ENCODE peak calls at places on chromosomes 13 and 19, in nine cellular contexts. Z is heart right ventricle, O is HepG2, L is endothelial cell of umbilical vein, A is H9, N is Peyer's patch, E is GM23248, X is OCI-LY7, U is iPS DF 6.9. S is an unnamed sample.

GRCh38 chr13:95349267-95349666 is 48.0 kb upstream of the ABCC4 start:
- DNase-seq in Z (no peak), O (no peak), L (no peak), A (no peak), N (no peak), E (peak; percentile 12), X (no peak), U (no peak), S (no peak)

GRCh38 chr19:35045667-35046300 is 4.3 kb downstream of the HPN start:
- DNase-seq in Z (no peak), O (no peak), L (peak; percentile 24), A (peak; percentile 73), N (no peak), E (peak; percentile 54), X (peak; percentile 86), U (no peak), S (no peak)

GRCh38 chr13:92657565-92657964 is 569.0 kb upstream of the GPC6 start:
- DNase-seq in Z (no peak), O (no peak), L (no peak), A (no peak), N (no peak), E (no peak), X (no peak), U (no peak), S (no peak)

GRCh38 chr19:35295792-35296462 is 4.0 kb downstream of the MAG start:
- DNase-seq in Z (no peak), O (no peak), L (no peak), A (peak; percentile 62), N (peak; percentile 76), E (no peak), X (peak; percentile 92), U (no peak), S (no peak)

GRCh38 chr19:35869327-35870123 is 1.2 kb downstream of the APLP1 start:
- DNase-seq in Z (peak; percentile 66), O (peak; percentile 41), L (peak; percentile 80), A (peak; percentile 97), N (peak; percentile 83), E (peak; percentile 85), X (peak; percentile 87), U (peak; percentile 84), S (peak; percentile 71)

GRCh38 chr19:51751655-51752054 is at the start of gene FPR1:
- DNase-seq in Z (no peak), O (no peak), L (no peak), A (no peak), N (no peak), E (no peak), X (peak; percentile 59), U (no peak), S (no peak)

GRCh38 chr13:39107484-39108040 is 69.3 kb downstream of the NHLRC3 start:
- DNase-seq in Z (no peak), O (no peak), L (no peak), A (no peak), N (no peak), E (no peak), X (no peak), U (no peak), S (no peak)

GRCh38 chr13:100254002-100254401 is 165.1 kb downstream of the PCCA start:
- DNase-seq in Z (no peak), O (no peak), L (no peak), A (no peak), N (no peak), E (no peak), X (no peak), U (no peak), S (no peak)

GRCh38 chr19:47324502-47324901 is 7.5 kb upstream of the C5AR2 start:
- DNase-seq in Z (no peak), O (no peak), L (peak; percentile 13), A (no peak), N (peak; percentile 48), E (no peak), X (no peak), U (no peak), S (no peak)

GRCh38 chr19:47036233-47036651 is 12.2 kb downstream of the TMEM160 start:
- DNase-seq in Z (no peak), O (no peak), L (no peak), A (no peak), N (peak; percentile 58), E (peak; percentile 46), X (no peak), U (no peak), S (no peak)

GRCh38 chr19:48102870-48103751 is 7.5 kb downstream of the PLA2G4C start:
- DNase-seq in Z (no peak), O (peak; percentile 53), L (peak; percentile 43), A (peak; percentile 72), N (no peak), E (peak; percentile 52), X (peak; percentile 49), U (peak; percentile 52), S (no peak)

GRCh38 chr13:77375554-77375953 is 48.7 kb upstream of the MYCBP2 start:
- DNase-seq in Z (no peak), O (no peak), L (no peak), A (no peak), N (no peak), E (peak; percentile 49), X (no peak), U (no peak), S (no peak)

GRCh38 chr13:43240278-43240677 is 216.9 kb downstream of the DNAJC15 start:
- DNase-seq in Z (no peak), O (no peak), L (no peak), A (no peak), N (no peak), E (no peak), X (peak; percentile 60), U (no peak), S (no peak)

GRCh38 chr13:25872871-25873607 is 178.8 kb downstream of the SHISA2 start:
- DNase-seq in Z (no peak), O (no peak), L (no peak), A (no peak), N (no peak), E (no peak), X (no peak), U (no peak), S (no peak)

GRCh38 chr13:111597041-111598017 is 276.9 kb downstream of the TEX29 start:
- DNase-seq in Z (no peak), O (no peak), L (no peak), A (peak; percentile 36), N (no peak), E (no peak), X (no peak), U (no peak), S (no peak)

GRCh38 chr13:111202745-111203144 is 87.6 kb downstream of the ARHGEF7 start:
- DNase-seq in Z (no peak), O (no peak), L (peak; percentile 99), A (no peak), N (no peak), E (peak; percentile 62), X (peak; percentile 66), U (no peak), S (no peak)

GRCh38 chr13:66899955-66900354 is 330.2 kb downstream of the PCDH9 start:
- DNase-seq in Z (no peak), O (no peak), L (no peak), A (no peak), N (no peak), E (no peak), X (no peak), U (no peak), S (no peak)

GRCh38 chr19:46951236-46951986 is 68.2 kb upstream of the NPAS1 start:
- DNase-seq in Z (no peak), O (peak; percentile 75), L (no peak), A (no peak), N (peak; percentile 93), E (peak; percentile 73), X (no peak), U (no peak), S (no peak)

GRCh38 chr13:53612200-53612599 is 583.6 kb downstream of the OLFM4 start:
- DNase-seq in Z (no peak), O (no peak), L (no peak), A (no peak), N (no peak), E (no peak), X (no peak), U (no peak), S (no peak)

GRCh38 chr19:32349724-32350475 is 4.5 kb downstream of the ZNF507 start:
- DNase-seq in Z (no peak), O (no peak), L (no peak), A (no peak), N (no peak), E (peak; percentile 12), X (no peak), U (no peak), S (no peak)
- H3K4me1 ChIP-seq in Z (peaks cover 52% of the 10 kb centered on the region), O (peaks cover 59% of the 10 kb centered on the region), L (peaks cover 26% of the 10 kb centered on the region), A (no peaks in the 10 kb centered on the region), N (no peaks in the 10 kb centered on the region), E (peaks cover 41% of the 10 kb centered on the region), X (peaks cover 40% of the 10 kb centered on the region), U (no peaks in the 10 kb centered on the region), S (peaks cover 26% of the 10 kb centered on the region)

GRCh38 chr19:6738726-6739389 is 622 bp upstream of the TRIP10 start:
- DNase-seq in Z (peak; percentile 62), O (no peak), L (no peak), A (no peak), N (peak; percentile 74), E (peak; percentile 69), X (peak; percentile 30), U (no peak), S (no peak)

GRCh38 chr19:6743071-6743470 is 3.6 kb downstream of the TRIP10 start:
- DNase-seq in Z (no peak), O (no peak), L (no peak), A (no peak), N (no peak), E (no peak), X (no peak), U (no peak), S (no peak)

GRCh38 chr19:6739884-6740588 is 556 bp downstream of the TRIP10 start:
- DNase-seq in Z (peak; percentile 63), O (no peak), L (peak; percentile 38), A (peak; percentile 62), N (peak; percentile 65), E (peak; percentile 57), X (peak; percentile 43), U (no peak), S (no peak)

GRCh38 chr19:6739390-6739883 is at the start of gene TRIP10:
- DNase-seq in Z (peak; percentile 90), O (peak; percentile 68), L (peak; percentile 66), A (peak; percentile 78), N (peak; percentile 94), E (peak; percentile 90), X (peak; percentile 96), U (no peak), S (peak; percentile 81)

GRCh38 chr19:6740589-6741348 is 1.3 kb downstream of the TRIP10 start:
- DNase-seq in Z (peak; percentile 73), O (no peak), L (peak; percentile 46), A (peak; percentile 69), N (peak; percentile 70), E (peak; percentile 51), X (peak; percentile 64), U (no peak), S (peak; percentile 13)
- H3K27ac ChIP-seq in Z (peak overlapping the region; percentile 97), O (peak overlapping the region; percentile 66), L (peak overlapping the region; percentile 61), A (no peak overlapping the region), N (peak overlapping the region; percentile 95), E (peak overlapping the region; percentile 46), X (peak overlapping the region; percentile 64), U (no peak overlapping the region), S (peak overlapping the region; percentile 28)

GRCh38 chr19:58279042-58279924 is 528 bp downstream of the ZNF8 start:
- DNase-seq in Z (peak; percentile 82), O (peak; percentile 62), L (peak; percentile 86), A (peak; percentile 75), N (peak; percentile 77), E (peak; percentile 77), X (peak; percentile 35), U (peak; percentile 29), S (peak; percentile 32)
- H3K9me3 ChIP-seq in Z (peaks cover 28% of the 10 kb centered on the region), O (no peaks in the 10 kb centered on the region), L (no peaks in the 10 kb centered on the region), A (no peaks in the 10 kb centered on the region), N (no peaks in the 10 kb centered on the region), E (no peaks in the 10 kb centered on the region), X (peaks cover 16% of the 10 kb centered on the region), U (no peaks in the 10 kb centered on the region), S (peaks cover 7% of the 10 kb centered on the region)

GRCh38 chr19:16364231-16364865 is 39.7 kb downstream of the KLF2 start:
- DNase-seq in Z (no peak), O (no peak), L (no peak), A (no peak), N (no peak), E (no peak), X (no peak), U (no peak), S (no peak)
- H3K4me1 ChIP-seq in Z (no peaks in the 10 kb centered on the region), O (peaks cover 23% of the 10 kb centered on the region), L (no peaks in the 10 kb centered on the region), A (no peaks in the 10 kb centered on the region), N (peaks cover 3% of the 10 kb centered on the region), E (no peaks in the 10 kb centered on the region), X (peaks cover 41% of the 10 kb centered on the region), U (peaks cover 2% of the 10 kb centered on the region), S (peaks cover 86% of the 10 kb centered on the region)

S was measured in effector memory CD4-positive, alpha-beta T cell.